ENCODE peak calls at places on chromosome 1, in ten cellular contexts. One of them, this sample, is unnamed.
A peak's percentile ranks its signal among the peaks of the same experiment; 100 is the strongest.

GRCh38 chr1:206866062-206866461 is 639 bp downstream of the IL20 start:
- DNase-seq in hepatocyte: no peak
- DNase-seq in left ventricle myocardium inferior: no peak
- DNase-seq in mammary epithelial cell: no peak
- DNase-seq in CD8-positive, alpha-beta T cell: no peak
- DNase-seq in dorsolateral prefrontal cortex: no peak
- DNase-seq in ovary: no peak
- DNase-seq in CD4-positive, alpha-beta T cell: no peak
- DNase-seq in CD8-positive, alpha-beta memory T cell: no peak
- DNase-seq in K562: no peak
- DNase-seq in this sample: no peak

GRCh38 chr1:67372136-67372535 is 58.1 kb downstream of the SERBP1 start:
- DNase-seq in left ventricle myocardium inferior: no peak
- DNase-seq in hepatocyte: peak; percentile 33
- DNase-seq in ovary: no peak
- DNase-seq in CD8-positive, alpha-beta T cell: no peak
- DNase-seq in K562: no peak
- DNase-seq in CD8-positive, alpha-beta memory T cell: no peak
- DNase-seq in mammary epithelial cell: peak; percentile 35
- DNase-seq in dorsolateral prefrontal cortex: no peak
- DNase-seq in CD4-positive, alpha-beta T cell: no peak
- DNase-seq in this sample: no peak

GRCh38 chr1:94866178-94866822 is 46.1 kb downstream of the SLC44A3 start:
- DNase-seq in hepatocyte: no peak
- DNase-seq in CD4-positive, alpha-beta T cell: no peak
- DNase-seq in CD8-positive, alpha-beta T cell: no peak
- DNase-seq in ovary: no peak
- DNase-seq in left ventricle myocardium inferior: no peak
- DNase-seq in K562: no peak
- DNase-seq in dorsolateral prefrontal cortex: no peak
- DNase-seq in mammary epithelial cell: no peak
- DNase-seq in CD8-positive, alpha-beta memory T cell: no peak
- DNase-seq in this sample: no peak

GRCh38 chr1:110309139-110309538 is 30.0 kb upstream of the RBM15 start:
- DNase-seq in K562: no peak
- DNase-seq in ovary: no peak
- DNase-seq in CD4-positive, alpha-beta T cell: no peak
- DNase-seq in dorsolateral prefrontal cortex: no peak
- DNase-seq in CD8-positive, alpha-beta memory T cell: no peak
- DNase-seq in CD8-positive, alpha-beta T cell: no peak
- DNase-seq in mammary epithelial cell: peak; percentile 58
- DNase-seq in left ventricle myocardium inferior: no peak
- DNase-seq in hepatocyte: no peak
- DNase-seq in this sample: no peak

GRCh38 chr1:94125551-94126514 is 4.9 kb upstream of the ABCA4 start:
- DNase-seq in mammary epithelial cell: peak; percentile 20
- DNase-seq in K562: no peak
- DNase-seq in ovary: no peak
- DNase-seq in CD4-positive, alpha-beta T cell: no peak
- DNase-seq in dorsolateral prefrontal cortex: no peak
- DNase-seq in hepatocyte: peak; percentile 52
- DNase-seq in CD8-positive, alpha-beta memory T cell: no peak
- DNase-seq in CD8-positive, alpha-beta T cell: no peak
- DNase-seq in left ventricle myocardium inferior: no peak
- DNase-seq in this sample: no peak

GRCh38 chr1:246569248-246570238 is 3.3 kb downstream of the CNST start:
- DNase-seq in CD8-positive, alpha-beta T cell: no peak
- DNase-seq in mammary epithelial cell: peak; percentile 5
- DNase-seq in hepatocyte: no peak
- DNase-seq in left ventricle myocardium inferior: no peak
- DNase-seq in K562: peak; percentile 26
- DNase-seq in CD4-positive, alpha-beta T cell: no peak
- DNase-seq in dorsolateral prefrontal cortex: no peak
- DNase-seq in CD8-positive, alpha-beta memory T cell: peak; percentile 36
- DNase-seq in ovary: no peak
- DNase-seq in this sample: peak; percentile 67

GRCh38 chr1:93810316-93810715 is 68.7 kb downstream of the DNTTIP2 start:
- DNase-seq in K562: no peak
- DNase-seq in CD4-positive, alpha-beta T cell: no peak
- DNase-seq in left ventricle myocardium inferior: no peak
- DNase-seq in mammary epithelial cell: no peak
- DNase-seq in CD8-positive, alpha-beta T cell: no peak
- DNase-seq in CD8-positive, alpha-beta memory T cell: no peak
- DNase-seq in ovary: no peak
- DNase-seq in hepatocyte: no peak
- DNase-seq in dorsolateral prefrontal cortex: no peak
- DNase-seq in this sample: no peak

GRCh38 chr1:26907071-26907922 is 6.5 kb downstream of the NR0B2 start:
- DNase-seq in ovary: no peak
- DNase-seq in CD8-positive, alpha-beta memory T cell: no peak
- DNase-seq in K562: peak; percentile 73
- DNase-seq in CD8-positive, alpha-beta T cell: no peak
- DNase-seq in CD4-positive, alpha-beta T cell: no peak
- DNase-seq in mammary epithelial cell: peak; percentile 97
- DNase-seq in left ventricle myocardium inferior: no peak
- DNase-seq in hepatocyte: peak; percentile 82
- DNase-seq in dorsolateral prefrontal cortex: no peak
- DNase-seq in this sample: no peak

GRCh38 chr1:224786533-224787249 is 142.8 kb upstream of the DNAH14 start:
- DNase-seq in K562: no peak
- DNase-seq in dorsolateral prefrontal cortex: no peak
- DNase-seq in hepatocyte: no peak
- DNase-seq in ovary: no peak
- DNase-seq in CD4-positive, alpha-beta T cell: no peak
- DNase-seq in CD8-positive, alpha-beta T cell: no peak
- DNase-seq in CD8-positive, alpha-beta memory T cell: no peak
- DNase-seq in left ventricle myocardium inferior: no peak
- DNase-seq in mammary epithelial cell: peak; percentile 61
- DNase-seq in this sample: no peak

GRCh38 chr1:38958967-38959366 is 17.3 kb upstream of the RHBDL2 start:
- DNase-seq in hepatocyte: peak; percentile 19
- DNase-seq in mammary epithelial cell: peak; percentile 76
- DNase-seq in dorsolateral prefrontal cortex: no peak
- DNase-seq in K562: peak; percentile 46
- DNase-seq in CD8-positive, alpha-beta memory T cell: no peak
- DNase-seq in CD4-positive, alpha-beta T cell: no peak
- DNase-seq in CD8-positive, alpha-beta T cell: no peak
- DNase-seq in left ventricle myocardium inferior: no peak
- DNase-seq in ovary: no peak
- DNase-seq in this sample: no peak

GRCh38 chr1:93578911-93579825 is 102.5 kb downstream of the BCAR3 start:
- DNase-seq in left ventricle myocardium inferior: peak; percentile 12
- DNase-seq in ovary: no peak
- DNase-seq in CD4-positive, alpha-beta T cell: no peak
- DNase-seq in dorsolateral prefrontal cortex: no peak
- DNase-seq in CD8-positive, alpha-beta memory T cell: no peak
- DNase-seq in K562: no peak
- DNase-seq in hepatocyte: no peak
- DNase-seq in mammary epithelial cell: no peak
- DNase-seq in CD8-positive, alpha-beta T cell: no peak
- DNase-seq in this sample: no peak

GRCh38 chr1:26799479-26800133 is 11.9 kb downstream of the PIGV start:
- DNase-seq in left ventricle myocardium inferior: peak; percentile 78
- DNase-seq in mammary epithelial cell: peak; percentile 83
- DNase-seq in CD8-positive, alpha-beta T cell: no peak
- DNase-seq in ovary: peak; percentile 69
- DNase-seq in CD4-positive, alpha-beta T cell: no peak
- DNase-seq in dorsolateral prefrontal cortex: peak; percentile 72
- DNase-seq in CD8-positive, alpha-beta memory T cell: no peak
- DNase-seq in K562: peak; percentile 55
- DNase-seq in hepatocyte: peak; percentile 47
- DNase-seq in this sample: no peak

GRCh38 chr1:91997607-91998195 is 32.1 kb upstream of the EPHX4 start:
- DNase-seq in left ventricle myocardium inferior: no peak
- DNase-seq in ovary: no peak
- DNase-seq in CD4-positive, alpha-beta T cell: no peak
- DNase-seq in CD8-positive, alpha-beta T cell: peak; percentile 17
- DNase-seq in mammary epithelial cell: peak; percentile 40
- DNase-seq in hepatocyte: peak; percentile 58
- DNase-seq in dorsolateral prefrontal cortex: no peak
- DNase-seq in K562: no peak
- DNase-seq in CD8-positive, alpha-beta memory T cell: peak; percentile 42
- DNase-seq in this sample: peak; percentile 47

GRCh38 chr1:160118928-160119327 is 3.4 kb downstream of the ATP1A2 start:
- DNase-seq in dorsolateral prefrontal cortex: no peak
- DNase-seq in K562: no peak
- DNase-seq in CD4-positive, alpha-beta T cell: no peak
- DNase-seq in left ventricle myocardium inferior: no peak
- DNase-seq in mammary epithelial cell: no peak
- DNase-seq in CD8-positive, alpha-beta T cell: no peak
- DNase-seq in CD8-positive, alpha-beta memory T cell: no peak
- DNase-seq in ovary: no peak
- DNase-seq in hepatocyte: no peak
- DNase-seq in this sample: no peak

GRCh38 chr1:65431111-65431705 is 10.7 kb downstream of the LEPR start:
- DNase-seq in K562: peak; percentile 42
- DNase-seq in dorsolateral prefrontal cortex: no peak
- DNase-seq in left ventricle myocardium inferior: no peak
- DNase-seq in CD8-positive, alpha-beta memory T cell: no peak
- DNase-seq in CD4-positive, alpha-beta T cell: no peak
- DNase-seq in CD8-positive, alpha-beta T cell: no peak
- DNase-seq in ovary: no peak
- DNase-seq in hepatocyte: peak; percentile 60
- DNase-seq in mammary epithelial cell: no peak
- DNase-seq in this sample: peak; percentile 37

DNA sequence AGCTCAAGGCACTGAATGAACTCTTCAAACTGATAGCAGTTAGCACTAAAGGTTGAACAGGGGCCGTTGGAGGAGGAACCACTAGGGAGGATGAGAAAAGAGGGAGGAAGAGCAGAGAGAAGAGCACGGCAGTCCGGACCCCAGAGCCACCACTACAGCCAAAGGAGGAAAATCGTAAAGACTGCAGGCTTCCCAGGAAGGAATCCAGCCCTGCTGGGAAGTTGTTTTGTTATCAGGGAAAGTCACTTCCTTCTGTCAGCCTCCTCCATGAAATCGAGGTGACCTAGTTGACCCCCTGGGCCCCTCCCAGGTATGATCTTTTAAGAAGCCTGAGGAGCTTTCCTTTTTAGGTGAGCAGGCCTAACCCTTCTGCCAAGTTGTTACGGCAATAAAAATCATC is 88.2 kb downstream of the PBX1 start:
- DNase-seq in ovary: no peak
- DNase-seq in mammary epithelial cell: no peak
- DNase-seq in CD4-positive, alpha-beta T cell: no peak
- DNase-seq in CD8-positive, alpha-beta memory T cell: no peak
- DNase-seq in dorsolateral prefrontal cortex: no peak
- DNase-seq in left ventricle myocardium inferior: no peak
- DNase-seq in CD8-positive, alpha-beta T cell: no peak
- DNase-seq in K562: no peak
- DNase-seq in hepatocyte: no peak
- DNase-seq in this sample: no peak
- H3K27ac ChIP-seq in ovary: no peak overlapping the region
- H3K27ac ChIP-seq in mammary epithelial cell: no peak overlapping the region
- H3K27ac ChIP-seq in CD4-positive, alpha-beta T cell: no peak overlapping the region
- H3K27ac ChIP-seq in CD8-positive, alpha-beta memory T cell: no peak overlapping the region
- H3K27ac ChIP-seq in dorsolateral prefrontal cortex: no peak overlapping the region
- H3K27ac ChIP-seq in left ventricle myocardium inferior: peak overlapping the region; percentile 17
- H3K27ac ChIP-seq in CD8-positive, alpha-beta T cell: no peak overlapping the region
- H3K27ac ChIP-seq in K562: no peak overlapping the region
- H3K27ac ChIP-seq in hepatocyte: peak overlapping the region; percentile 85
- H3K27ac ChIP-seq in this sample: no peak overlapping the region

DNA sequence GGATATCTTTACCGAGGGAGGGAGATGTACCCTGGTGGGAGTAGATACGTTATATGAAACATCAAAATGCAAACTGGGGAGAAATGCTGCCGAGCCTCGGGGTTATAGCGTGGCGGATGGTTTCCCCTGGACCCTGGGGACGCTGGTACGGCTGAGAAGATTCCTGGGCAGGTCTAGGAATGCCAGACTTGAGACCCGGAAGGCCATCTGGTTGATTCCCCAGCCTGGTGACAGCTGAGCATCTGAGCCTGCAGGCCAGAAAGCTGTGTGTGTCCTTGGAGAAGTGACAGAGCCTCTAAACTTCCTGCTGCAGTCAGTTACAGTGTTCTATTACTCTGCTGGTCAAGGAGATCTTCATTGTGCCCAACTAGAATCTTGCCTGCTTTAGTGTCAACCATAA is 2.3 kb downstream of the VASH2 start:
- DNase-seq in dorsolateral prefrontal cortex: no peak
- DNase-seq in hepatocyte: no peak
- DNase-seq in ovary: no peak
- DNase-seq in CD8-positive, alpha-beta T cell: no peak
- DNase-seq in mammary epithelial cell: no peak
- DNase-seq in K562: no peak
- DNase-seq in CD8-positive, alpha-beta memory T cell: no peak
- DNase-seq in CD4-positive, alpha-beta T cell: no peak
- DNase-seq in left ventricle myocardium inferior: no peak
- DNase-seq in this sample: no peak
- H3K27me3 ChIP-seq in dorsolateral prefrontal cortex: no peaks in the 10 kb centered on the region
- H3K27me3 ChIP-seq in hepatocyte: peaks cover 10% of the 10 kb centered on the region
- H3K27me3 ChIP-seq in ovary: no peaks in the 10 kb centered on the region
- H3K27me3 ChIP-seq in CD8-positive, alpha-beta T cell: peaks cover 10% of the 10 kb centered on the region
- H3K27me3 ChIP-seq in mammary epithelial cell: peaks cover 21% of the 10 kb centered on the region
- H3K27me3 ChIP-seq in K562: peaks cover 84% of the 10 kb centered on the region
- H3K27me3 ChIP-seq in CD8-positive, alpha-beta memory T cell: peaks cover 16% of the 10 kb centered on the region
- H3K27me3 ChIP-seq in CD4-positive, alpha-beta T cell: peaks cover 24% of the 10 kb centered on the region
- H3K27me3 ChIP-seq in left ventricle myocardium inferior: peaks cover 72% of the 10 kb centered on the region
- H3K27me3 ChIP-seq in this sample: no peaks in the 10 kb centered on the region

GRCh38 chr1:63632110-63632509 is 38.9 kb downstream of the PGM1 start:
- DNase-seq in CD8-positive, alpha-beta T cell: no peak
- DNase-seq in ovary: no peak
- DNase-seq in mammary epithelial cell: peak; percentile 20
- DNase-seq in CD4-positive, alpha-beta T cell: no peak
- DNase-seq in CD8-positive, alpha-beta memory T cell: no peak
- DNase-seq in hepatocyte: no peak
- DNase-seq in dorsolateral prefrontal cortex: no peak
- DNase-seq in K562: no peak
- DNase-seq in left ventricle myocardium inferior: no peak
- DNase-seq in this sample: no peak
- H3K27ac ChIP-seq in CD8-positive, alpha-beta T cell: no peak overlapping the region
- H3K27ac ChIP-seq in ovary: no peak overlapping the region
- H3K27ac ChIP-seq in mammary epithelial cell: no peak overlapping the region
- H3K27ac ChIP-seq in CD4-positive, alpha-beta T cell: no peak overlapping the region
- H3K27ac ChIP-seq in CD8-positive, alpha-beta memory T cell: no peak overlapping the region
- H3K27ac ChIP-seq in hepatocyte: no peak overlapping the region
- H3K27ac ChIP-seq in dorsolateral prefrontal cortex: no peak overlapping the region
- H3K27ac ChIP-seq in K562: no peak overlapping the region
- H3K27ac ChIP-seq in left ventricle myocardium inferior: no peak overlapping the region
- H3K27ac ChIP-seq in this sample: no peak overlapping the region

GRCh38 chr1:2028870-2029560 is 9.9 kb downstream of the GABRD start:
- DNase-seq in CD4-positive, alpha-beta T cell: no peak
- DNase-seq in K562: no peak
- DNase-seq in left ventricle myocardium inferior: no peak
- DNase-seq in dorsolateral prefrontal cortex: no peak
- DNase-seq in mammary epithelial cell: no peak
- DNase-seq in CD8-positive, alpha-beta memory T cell: no peak
- DNase-seq in ovary: no peak
- DNase-seq in CD8-positive, alpha-beta T cell: no peak
- DNase-seq in hepatocyte: no peak
- DNase-seq in this sample: no peak
- H3K27me3 ChIP-seq in CD4-positive, alpha-beta T cell: no peaks in the 10 kb centered on the region
- H3K27me3 ChIP-seq in K562: peaks cover 100% of the 10 kb centered on the region
- H3K27me3 ChIP-seq in left ventricle myocardium inferior: peaks cover 17% of the 10 kb centered on the region
- H3K27me3 ChIP-seq in dorsolateral prefrontal cortex: no peaks in the 10 kb centered on the region
- H3K27me3 ChIP-seq in mammary epithelial cell: peaks cover 2% of the 10 kb centered on the region
- H3K27me3 ChIP-seq in CD8-positive, alpha-beta memory T cell: peaks cover 5% of the 10 kb centered on the region
- H3K27me3 ChIP-seq in ovary: no peaks in the 10 kb centered on the region
- H3K27me3 ChIP-seq in CD8-positive, alpha-beta T cell: no peaks in the 10 kb centered on the region
- H3K27me3 ChIP-seq in hepatocyte: no peaks in the 10 kb centered on the region
- H3K27me3 ChIP-seq in this sample: no peaks in the 10 kb centered on the region